ENCODE peak calls at places on chromosomes 7 and 10, in four cellular contexts. X is A549, U is SK-N-SH, O is tibial nerve. C is an unnamed sample.

GRCh38 chr7:3978839-3979238 is 677.8 kb downstream of the SDK1 start:
- DNase-seq in X (no peak), U (no peak), O (no peak), C (no peak)

GRCh38 chr7:7581531-7582179 is 15.0 kb downstream of the MIOS start:
- DNase-seq in X (no peak), U (no peak), O (no peak), C (no peak)

GRCh38 chr10:33234779-33235178 is 99.7 kb downstream of the NRP1 start:
- DNase-seq in X (no peak), U (peak), O (no peak), C (no peak)

GRCh38 chr7:7136423-7136822 is 45.9 kb upstream of the C1GALT1 start:
- DNase-seq in X (no peak), U (no peak), O (no peak), C (no peak)

GRCh38 chr10:95314519-95314918 is 23.7 kb upstream of the PDLIM1 start:
- DNase-seq in X (no peak), U (no peak), O (no peak), C (no peak)

GRCh38 chr10:70540089-70540788 is 61.7 kb downstream of the PALD1 start:
- DNase-seq in X (peak), U (peak), O (no peak), C (no peak)

GRCh38 chr7:113797420-113797995 is 121.3 kb downstream of the PPP1R3A start:
- DNase-seq in X (no peak), U (no peak), O (no peak), C (no peak)

GRCh38 chr7:68186072-68186471 is 1189.4 kb downstream of the TYW1 start:
- DNase-seq in X (no peak), U (peak), O (no peak), C (no peak)

GRCh38 chr10:95485445-95485844 is 75.7 kb downstream of the SORBS1 start:
- DNase-seq in X (no peak), U (no peak), O (no peak), C (no peak)

GRCh38 chr10:102631525-102632393 is 12.5 kb upstream of the TRIM8 start:
- DNase-seq in X (no peak), U (no peak), O (no peak), C (no peak)

GRCh38 chr10:114052255-114052654 is 8.6 kb downstream of the ADRB1 start:
- DNase-seq in X (no peak), U (no peak), O (no peak), C (no peak)

GRCh38 chr10:30499816-30500215 is 65.8 kb downstream of the MAP3K8 start:
- DNase-seq in X (no peak), U (no peak), O (no peak), C (no peak)

GRCh38 chr10:44378626-44379025 is 6.3 kb downstream of the CXCL12 start:
- DNase-seq in X (no peak), U (no peak), O (no peak), C (no peak)

GRCh38 chr7:16934947-16935742 is 53.4 kb upstream of the AGR3 start:
- DNase-seq in X (no peak), U (no peak), O (no peak), C (peak)

GRCh38 chr7:157711353-157711888 is 374.6 kb downstream of the DNAJB6 start:
- DNase-seq in X (no peak), U (no peak), O (no peak), C (no peak)

GRCh38 chr7:3194501-3195141 is 106.4 kb upstream of the SDK1 start:
- DNase-seq in X (peak), U (no peak), O (no peak), C (no peak)

GRCh38 chr10:32190890-32191491 is 134.8 kb upstream of the KIF5B start:
- DNase-seq in X (no peak), U (no peak), O (no peak), C (no peak)

GRCh38 chr10:126315471-126316177 is 72.7 kb downstream of the ADAM12 start:
- DNase-seq in X (no peak), U (no peak), O (no peak), C (no peak)

GRCh38 chr10:7622969-7623368 is 43.8 kb downstream of the ITIH5 start:
- DNase-seq in X (no peak), U (no peak), O (no peak), C (no peak)

GRCh38 chr10:63537511-63537910 is 16.3 kb downstream of the REEP3 start:
- DNase-seq in X (no peak), U (no peak), O (no peak), C (no peak)

GRCh38 chr7:153509763-153510162 is 542.4 kb upstream of the DPP6 start:
- DNase-seq in X (no peak), U (no peak), O (no peak), C (no peak)

GRCh38 chr10:97270523-97271154 is 21.8 kb downstream of the ARHGAP19 start:
- DNase-seq in X (no peak), U (no peak), O (no peak), C (no peak)

GRCh38 chr10:27240891-27241639 is 468 bp upstream of the ACBD5 start:
- DNase-seq in X (no peak), U (peak), O (no peak), C (peak)

GRCh38 chr10:1193561-1193960 is 137.4 kb downstream of the WDR37 start:
- DNase-seq in X (no peak), U (no peak), O (no peak), C (no peak)

GRCh38 chr7:117012284-117013174 is 59.2 kb downstream of the ST7 start:
- DNase-seq in X (peak), U (peak), O (no peak), C (no peak)

GRCh38 chr10:67934331-67934730 is 49.9 kb downstream of the SIRT1 start:
- DNase-seq in X (no peak), U (no peak), O (no peak), C (no peak)

GRCh38 chr7:93231799-93232672 is at the start of gene VPS50:
- DNase-seq in X (peak), U (peak), O (peak), C (peak)

GRCh38 chr7:64654796-64655548 is 11.0 kb upstream of the ZNF107 start:
- DNase-seq in X (no peak), U (no peak), O (no peak), C (no peak)

GRCh38 chr7:127813991-127814556 is 162.1 kb downstream of the SND1 start:
- DNase-seq in X (no peak), U (no peak), O (no peak), C (no peak)

GRCh38 chr7:78149787-78150186 is 351.2 kb downstream of the PHTF2 start:
- DNase-seq in X (no peak), U (no peak), O (no peak), C (no peak)

GRCh38 chr7:26440253-26440992 is 148.8 kb downstream of the SNX10 start:
- DNase-seq in X (no peak), U (no peak), O (no peak), C (no peak)

GRCh38 chr10:94963901-94964300 is 25.4 kb downstream of the CYP2C9 start:
- DNase-seq in X (peak), U (peak), O (no peak), C (no peak)

GRCh38 chr7:130982160-130982638 is 248.2 kb upstream of the KLF14 start:
- DNase-seq in X (peak), U (peak), O (no peak), C (no peak)

GRCh38 chr10:99979066-99979685 is 30.6 kb downstream of the DNMBP start:
- DNase-seq in X (no peak), U (no peak), O (no peak), C (no peak)

GRCh38 chr10:3067859-3068179 is 471 bp downstream of the PFKP start:
- DNase-seq in X (no peak), U (no peak), O (no peak), C (peak)

GRCh38 chr10:47379901-47380300 is 4.2 kb downstream of the ZNF488 start:
- DNase-seq in X (no peak), U (peak), O (no peak), C (no peak)

GRCh38 chr7:141739250-141739649 is 1.1 kb downstream of the SSBP1 start:
- DNase-seq in X (no peak), U (no peak), O (no peak), C (no peak)
- H3K27ac ChIP-seq in X (peak), U (no peak), O (no peak), C (no peak)

GRCh38 chr10:58967551-58968418 is 208.7 kb upstream of the PHYHIPL start:
- DNase-seq in X (peak), U (peak), O (no peak), C (no peak)
- TF ChIP-seq EP300 in X (no peak), U (no peak), O (no peak), C (no peak)

DNA sequence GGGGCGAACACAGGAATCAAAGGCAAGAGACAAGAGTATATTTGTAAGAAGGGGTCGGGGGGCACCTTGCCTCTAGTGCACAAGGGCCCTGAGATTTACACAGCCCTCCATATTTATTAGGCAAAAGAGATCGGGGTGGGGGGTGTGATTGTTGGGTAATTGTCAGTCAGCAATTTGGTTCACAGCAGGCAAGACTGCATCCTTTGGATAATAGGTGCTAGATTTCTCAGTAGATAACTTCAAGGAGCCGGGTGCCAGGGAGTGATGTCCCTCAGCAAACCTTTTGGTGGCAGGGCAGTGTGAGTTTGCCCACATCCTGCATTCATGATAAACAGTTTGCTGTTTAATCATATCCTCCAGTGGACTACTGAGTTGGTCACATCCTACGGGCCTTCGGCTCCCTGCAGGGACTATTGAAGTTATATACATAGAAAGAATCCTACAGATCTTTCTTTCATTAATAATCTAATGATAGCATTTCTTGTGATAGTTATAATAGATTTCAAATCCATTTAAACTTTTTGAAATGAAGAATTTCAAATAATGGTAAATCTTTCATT is 178.5 kb downstream of the GNAI1 start:
- DNase-seq in X (no peak), U (no peak), O (no peak), C (no peak)
- H3K27ac ChIP-seq in X (no peak), U (no peak), O (no peak), C (no peak)

GRCh38 chr10:16816142-16816541 is 1.1 kb downstream of the RSU1 start:
- DNase-seq in X (no peak), U (peak), O (no peak), C (no peak)

GRCh38 chr10:16819436-16819835 is 2.2 kb upstream of the RSU1 start:
- DNase-seq in X (no peak), U (no peak), O (no peak), C (no peak)

GRCh38 chr10:16819026-16819425 is 1.8 kb upstream of the RSU1 start:
- DNase-seq in X (no peak), U (no peak), O (no peak), C (no peak)

GRCh38 chr10:16816830-16817124 is 447 bp downstream of the RSU1 start:
- DNase-seq in X (peak), U (no peak), O (no peak), C (no peak)

DNA sequence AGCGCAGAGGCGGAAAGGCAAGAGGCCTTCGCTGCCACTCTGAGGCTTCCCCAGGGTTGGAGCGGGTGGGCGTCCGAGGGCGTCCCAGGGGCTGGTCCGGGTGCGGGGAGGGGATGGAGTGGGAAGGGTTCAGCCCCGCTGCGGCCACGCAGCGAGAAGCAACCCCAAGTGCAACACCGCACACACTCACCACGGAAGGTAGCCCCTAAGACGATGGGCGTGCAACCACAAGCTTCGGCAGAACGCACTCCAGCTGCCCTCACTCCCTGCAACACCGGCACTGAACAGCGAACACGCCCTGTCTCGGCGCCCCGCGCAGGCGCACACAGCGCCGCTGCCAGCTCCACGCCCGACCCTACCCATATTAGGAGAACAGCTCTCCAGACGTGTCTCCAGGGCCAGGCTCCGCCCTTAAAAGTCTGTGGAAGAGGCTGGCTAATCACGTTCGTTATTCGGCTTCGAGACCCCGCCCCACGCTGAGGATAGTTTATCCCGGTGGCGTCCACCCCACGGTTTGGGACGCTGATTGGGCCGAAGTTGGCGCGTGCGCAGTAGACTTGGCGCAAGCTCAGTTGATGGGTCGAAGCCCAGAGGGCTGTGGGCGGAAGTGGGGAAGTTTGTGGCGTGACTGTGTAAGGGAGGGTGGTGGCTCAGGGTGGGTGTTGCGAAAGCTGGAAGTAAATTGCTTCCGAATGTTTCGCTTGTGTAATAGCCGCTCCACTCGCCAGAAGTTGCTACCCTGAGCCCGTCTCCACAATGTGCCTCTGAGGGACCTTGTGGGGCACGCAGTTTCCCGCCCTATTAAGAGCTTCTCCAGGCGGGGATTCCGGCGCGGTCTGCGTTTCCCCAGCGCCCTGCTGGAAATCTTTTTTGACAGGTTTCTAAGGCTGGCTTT is at the start of gene RSU1:
- DNase-seq in X (peak), U (peak), O (peak), C (peak)
- TF ChIP-seq EP300 in X (no peak), U (no peak), O (peak), C (peak)

DNA sequence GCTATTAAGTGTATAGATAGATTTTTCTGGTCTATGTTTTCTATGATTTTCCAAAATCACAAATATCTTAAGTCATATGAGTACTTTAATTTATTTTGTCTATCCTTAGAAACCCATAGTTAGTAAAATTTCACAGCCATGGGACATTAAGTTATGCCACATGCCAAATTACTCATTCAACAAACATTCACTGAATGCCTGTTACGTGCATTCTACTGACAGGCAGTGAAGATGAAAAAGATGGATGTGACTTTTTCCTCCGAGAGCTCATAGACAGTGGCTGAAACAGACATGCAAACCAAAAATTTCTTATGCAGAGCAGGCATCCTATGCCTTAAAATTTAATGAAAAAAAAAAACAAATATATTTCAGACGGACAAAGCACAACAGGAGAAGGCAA is 84.9 kb downstream of the CHRM2 start:
- DNase-seq in X (no peak), U (no peak), O (no peak), C (no peak)
- H3K27ac ChIP-seq in X (no peak), U (no peak), O (no peak), C (peak)

GRCh38 chr10:25028711-25029110 is 12.3 kb downstream of the THNSL1 start:
- DNase-seq in X (no peak), U (no peak), O (no peak), C (no peak)
- TF ChIP-seq EP300 in X (no peak), U (no peak), O (no peak), C (no peak)